ENCODE peak calls at places on chromosomes 3 and 15, in five cellular contexts. B, D, G, V and X are unnamed samples.

GRCh38 chr3:152910211-152910610 is 75.3 kb downstream of the P2RY1 start:
- DNase-seq in G (no peak), B (no peak), D (no peak), V (no peak), X (no peak)

GRCh38 chr3:76040946-76041345 is 255.6 kb upstream of the ZNF717 start:
- DNase-seq in D (no peak), B (no peak), G (no peak), V (no peak), X (no peak)

GRCh38 chr3:129892857-129893615 is 475 bp downstream of the TMCC1 start:
- DNase-seq in D (peak), G (peak), B (no peak), V (peak), X (peak)

GRCh38 chr3:19994796-19995195 is 17.3 kb downstream of the PP2D1 start:
- DNase-seq in B (no peak), D (no peak), G (no peak), V (no peak), X (no peak)

GRCh38 chr3:57758686-57759085 is 2.6 kb downstream of the SLMAP start:
- DNase-seq in V (no peak), B (no peak), G (no peak), D (no peak), X (no peak)

GRCh38 chr15:40850576-40851112 is 6.8 kb downstream of the SPINT1 start:
- DNase-seq in G (no peak), V (no peak), D (peak), B (no peak), X (no peak)

GRCh38 chr3:123429362-123430125 is 19.3 kb downstream of the ADCY5 start:
- DNase-seq in G (no peak), D (no peak), B (no peak), V (no peak), X (no peak)

GRCh38 chr15:89184367-89184766 is 37.0 kb downstream of the RLBP1 start:
- DNase-seq in B (no peak), G (no peak), V (no peak), D (no peak), X (no peak)

GRCh38 chr3:168249539-168250414 is 154.1 kb upstream of the GOLIM4 start:
- DNase-seq in D (peak), B (peak), V (peak), G (peak), X (peak)

GRCh38 chr3:181570472-181570871 is 141.3 kb upstream of the SOX2 start:
- DNase-seq in D (no peak), V (no peak), G (no peak), B (no peak), X (no peak)

GRCh38 chr3:183583331-183584245 is 28.1 kb upstream of the KLHL6 start:
- DNase-seq in G (no peak), B (no peak), V (no peak), D (no peak), X (no peak)

DNA sequence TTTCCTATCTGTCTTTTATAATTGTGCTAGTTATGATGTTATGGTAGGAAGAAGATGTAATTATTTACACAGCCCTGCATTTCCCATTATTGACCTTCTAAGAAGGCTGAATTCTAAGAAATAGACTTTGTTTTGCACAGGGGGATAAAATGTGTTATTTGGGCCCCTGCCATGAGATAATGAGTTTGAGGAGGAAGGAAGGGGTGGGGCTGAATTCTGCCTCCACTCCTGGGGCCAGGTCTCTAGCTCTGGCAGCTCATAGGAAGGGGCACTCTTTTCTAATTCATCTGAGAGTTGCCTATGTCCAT is 69.2 kb upstream of the GOLGA8B start:
- DNase-seq in G (no peak), B (no peak), V (no peak), D (no peak), X (no peak)
- TF ChIP-seq CTCF in G (no peak), B (no peak), V (no peak), D (no peak), X (no peak)

GRCh38 chr15:92095691-92096090 is 242.2 kb downstream of the SLCO3A1 start:
- DNase-seq in G (no peak), V (no peak), B (no peak), D (no peak), X (peak)

GRCh38 chr15:92087211-92087610 is 233.7 kb downstream of the SLCO3A1 start:
- DNase-seq in D (no peak), B (no peak), V (no peak), G (no peak), X (no peak)

GRCh38 chr15:92092391-92092790 is 238.9 kb downstream of the SLCO3A1 start:
- DNase-seq in V (no peak), D (no peak), G (no peak), B (no peak), X (no peak)

GRCh38 chr15:92091155-92091734 is 237.7 kb downstream of the SLCO3A1 start:
- DNase-seq in V (peak), D (no peak), G (no peak), B (peak), X (no peak)
- TF ChIP-seq CTCF in V (peak), D (peak), G (peak), B (peak), X (peak)

GRCh38 chr3:170431054-170431453 is 12.4 kb downstream of the CLDN11 start:
- DNase-seq in G (no peak), B (no peak), V (no peak), D (no peak), X (no peak)
- TF ChIP-seq CTCF in G (no peak), B (no peak), V (no peak), D (no peak), X (no peak)

GRCh38 chr15:83114305-83114704 is 6.9 kb downstream of the TM6SF1 start:
- DNase-seq in D (no peak), B (no peak), G (no peak), V (no peak), X (no peak)

GRCh38 chr15:83113881-83114280 is 6.4 kb downstream of the TM6SF1 start:
- DNase-seq in V (no peak), G (no peak), B (no peak), D (no peak), X (no peak)

GRCh38 chr15:83112959-83113299 is 5.5 kb downstream of the TM6SF1 start:
- DNase-seq in D (no peak), B (no peak), G (no peak), V (peak), X (no peak)

GRCh38 chr15:83111149-83111548 is 3.7 kb downstream of the TM6SF1 start:
- DNase-seq in B (no peak), G (no peak), D (no peak), V (no peak), X (no peak)

GRCh38 chr15:83112233-83112958 is 5.0 kb downstream of the TM6SF1 start:
- DNase-seq in D (no peak), G (no peak), B (no peak), V (peak), X (no peak)
- TF ChIP-seq CTCF in D (no peak), G (no peak), B (no peak), V (no peak), X (no peak)

GRCh38 chr3:179272385-179272784 is 21.5 kb upstream of the KCNMB3 start:
- DNase-seq in G (no peak), D (no peak), V (no peak), B (no peak), X (no peak)
- TF ChIP-seq CTCF in G (no peak), D (no peak), V (peak), B (no peak), X (no peak)

GRCh38 chr3:139201446-139202225 is 142.2 kb upstream of the MRPS22 start:
- DNase-seq in V (no peak), B (no peak), G (no peak), D (no peak), X (no peak)

GRCh38 chr3:139202959-139203349 is 140.9 kb upstream of the MRPS22 start:
- DNase-seq in G (no peak), D (no peak), V (no peak), B (no peak), X (no peak)

GRCh38 chr3:139204756-139205155 is 139.1 kb upstream of the MRPS22 start:
- DNase-seq in G (no peak), V (no peak), B (no peak), D (no peak), X (no peak)

GRCh38 chr3:139203752-139204151 is 140.1 kb upstream of the MRPS22 start:
- DNase-seq in D (no peak), V (no peak), G (no peak), B (no peak), X (no peak)

DNA sequence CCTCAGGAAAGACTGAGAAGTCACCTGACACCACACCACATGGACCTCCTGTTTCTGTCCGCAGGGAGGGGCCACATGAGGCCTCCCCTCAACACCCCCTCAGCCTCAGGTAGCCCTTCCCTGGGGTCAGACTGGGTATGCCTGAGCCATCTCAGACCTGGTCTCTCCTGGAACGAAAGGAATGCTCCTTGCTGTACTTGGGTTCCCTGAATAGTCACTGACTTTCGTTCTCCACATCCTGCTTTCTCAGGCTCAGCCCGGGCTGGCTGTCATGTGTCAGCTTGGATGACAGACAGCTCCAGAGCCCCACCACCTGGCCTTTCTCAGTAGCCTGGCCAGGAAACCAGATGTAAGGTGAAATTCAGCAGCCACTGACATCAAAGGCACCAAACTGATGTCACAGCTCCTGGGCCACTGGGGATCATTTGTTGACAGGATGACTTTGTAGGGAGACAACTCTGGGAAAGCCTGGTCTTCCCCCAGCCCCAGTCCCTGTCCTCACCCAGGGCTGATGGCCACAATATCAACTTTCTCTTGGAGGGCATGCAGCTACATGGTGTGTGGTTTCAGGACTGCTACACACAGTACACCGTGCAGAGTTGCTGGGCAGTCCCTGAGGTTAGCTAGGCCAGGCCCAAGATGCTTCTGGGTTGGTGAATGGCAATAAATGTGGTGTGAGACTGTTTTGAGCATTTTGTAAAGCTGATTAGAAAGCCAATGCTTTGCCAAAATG is 141.4 kb upstream of the MRPS22 start:
- DNase-seq in G (no peak), V (peak), D (no peak), B (no peak), X (peak)
- TF ChIP-seq CTCF in G (no peak), V (no peak), D (no peak), B (no peak), X (peak)